ENCODE peak calls at places on chromosomes 16 and 17, in six cellular contexts. C is cerebellar nuclear complex; S is NCI-H460; I is GM03348; X is foreskin fibroblast; T is stimulated activated effector memory CD8-positive, alpha-beta T cell treated with anti-CD3 and anti-CD28 coated beads, Interleukin-12 subunit alpha, Interleukin-12 subunit beta, amount 100 ng/mL, for 72 hours. G is an unnamed sample.

GRCh38 chr16:11225677-11226549 is 30.1 kb downstream of the SOCS1 start:
- DNase-seq in T (no peak), I (no peak), C (no peak), S (no peak), X (no peak), G (no peak)

GRCh38 chr17:14737984-14738651 is 437.2 kb downstream of the HS3ST3B1 start:
- DNase-seq in I (peak), X (peak), C (no peak), T (no peak), S (peak), G (peak)

GRCh38 chr16:2428051-2428786 is 1.0 kb upstream of the CCNF start:
- DNase-seq in T (peak), X (peak), I (peak), S (no peak), C (no peak), G (peak)

GRCh38 chr17:55266051-55266957 is 1.5 kb downstream of the HLF start:
- DNase-seq in I (no peak), T (no peak), X (peak), S (no peak), C (no peak), G (no peak)

GRCh38 chr16:74998481-74999207 is at the start of gene ZNRF1:
- DNase-seq in X (peak), C (no peak), I (peak), S (peak), T (peak), G (peak)

GRCh38 chr16:54801445-54801844 is 129.2 kb upstream of the IRX5 start:
- DNase-seq in S (no peak), X (no peak), C (no peak), T (no peak), I (no peak), G (no peak)

GRCh38 chr17:347309-347708 is 5.3 kb downstream of the RPH3AL start:
- DNase-seq in S (no peak), T (no peak), I (no peak), X (no peak), C (no peak), G (peak)

GRCh38 chr17:21382560-21383495 is 6.7 kb downstream of the KCNJ12 start:
- DNase-seq in S (no peak), X (peak), T (no peak), I (no peak), C (no peak), G (no peak)

GRCh38 chr16:964696-965395 is 5.9 kb downstream of the LMF1 start:
- DNase-seq in X (peak), S (no peak), I (no peak), T (no peak), C (no peak), G (peak)

GRCh38 chr17:47875011-47875471 is 21.0 kb upstream of the SP2 start:
- DNase-seq in T (no peak), S (no peak), X (no peak), I (no peak), C (no peak), G (no peak)

GRCh38 chr17:13503526-13503925 is 98.2 kb downstream of the HS3ST3A1 start:
- DNase-seq in S (no peak), X (no peak), T (no peak), C (no peak), I (no peak), G (no peak)

GRCh38 chr17:38572665-38573365 is 32.9 kb downstream of the SRCIN1 start:
- DNase-seq in X (peak), T (no peak), I (peak), C (no peak), S (no peak), G (no peak)

GRCh38 chr16:11896776-11897175 is 19.0 kb downstream of the GSPT1 start:
- DNase-seq in S (no peak), C (no peak), X (peak), T (no peak), I (peak), G (no peak)

GRCh38 chr16:28597692-28598261 is 927 bp upstream of the SULT1A2 start:
- DNase-seq in C (no peak), T (no peak), S (no peak), I (no peak), X (peak), G (peak)

GRCh38 chr17:38460716-38461650 is 32.7 kb downstream of the ARHGAP23 start:
- DNase-seq in I (no peak), T (no peak), X (no peak), C (no peak), S (no peak), G (no peak)

GRCh38 chr17:80663783-80664206 is 119.2 kb downstream of the RPTOR start:
- DNase-seq in C (no peak), T (no peak), X (peak), S (no peak), I (peak), G (no peak)

GRCh38 chr17:61815863-61816523 is 47.3 kb downstream of the BRIP1 start:
- DNase-seq in C (no peak), I (no peak), X (no peak), S (no peak), T (no peak), G (no peak)

GRCh38 chr17:37802712-37803416 is 58.0 kb upstream of the HNF1B start:
- DNase-seq in T (no peak), I (peak), X (peak), S (no peak), C (no peak), G (peak)

GRCh38 chr16:78072275-78072674 is 27.2 kb upstream of the WWOX start:
- DNase-seq in I (no peak), S (no peak), T (no peak), C (no peak), X (no peak), G (no peak)

GRCh38 chr17:66268247-66268927 is 34.0 kb upstream of the PRKCA start:
- DNase-seq in X (peak), C (no peak), I (peak), S (no peak), T (no peak), G (no peak)

GRCh38 chr17:2158011-2158410 is 103.1 kb downstream of the HIC1 start:
- DNase-seq in T (no peak), C (no peak), I (peak), X (peak), S (no peak), G (no peak)

GRCh38 chr17:18988546-18989173 is 15.9 kb downstream of the FAM83G start:
- DNase-seq in X (no peak), I (no peak), S (no peak), T (no peak), C (no peak), G (peak)

GRCh38 chr17:79981090-79981489 is 54.6 kb downstream of the TBC1D16 start:
- DNase-seq in X (no peak), S (no peak), C (no peak), I (no peak), T (no peak), G (no peak)

GRCh38 chr16:86198201-86199118 is 299.5 kb downstream of the IRF8 start:
- DNase-seq in C (no peak), I (no peak), X (no peak), T (no peak), S (no peak), G (no peak)

GRCh38 chr17:10384175-10384574 is 11.4 kb upstream of the MYH13 start:
- DNase-seq in S (no peak), X (no peak), T (no peak), I (peak), C (no peak), G (no peak)

GRCh38 chr17:83201206-83202001 is 122.0 kb downstream of the METRNL start:
- DNase-seq in T (no peak), S (no peak), I (no peak), C (no peak), X (no peak), G (peak)

GRCh38 chr17:65115721-65116312 is 21.4 kb upstream of the RGS9 start:
- DNase-seq in C (no peak), I (no peak), S (no peak), X (no peak), T (no peak), G (no peak)

GRCh38 chr17:67194134-67194533 is 50.9 kb downstream of the HELZ start:
- DNase-seq in C (no peak), I (peak), S (no peak), T (no peak), X (peak), G (no peak)

GRCh38 chr16:49701867-49702494 is 153.9 kb downstream of the ZNF423 start:
- DNase-seq in S (no peak), X (peak), T (no peak), C (peak), I (no peak), G (no peak)